ENCODE peak calls at places on chromosomes 6 and 20, in four cellular contexts. Z is CD8-positive, alpha-beta T cell; L is MCF 10A; R is retinal pigment epithelial cell. F is an unnamed sample.

GRCh38 chr6:5125152-5126006 is 40.2 kb downstream of the PPP1R3G start:
- DNase-seq in R (no peak), L (peak; percentile 81), Z (no peak), F (peak; percentile 9)

GRCh38 chr6:137764464-137764863 is 102.6 kb upstream of the TNFAIP3 start:
- DNase-seq in Z (no peak), L (peak; percentile 17), R (peak; percentile 39), F (no peak)

GRCh38 chr6:138785980-138786379 is 9.9 kb upstream of the ECT2L start:
- DNase-seq in L (no peak), Z (no peak), R (no peak), F (no peak)

GRCh38 chr6:56649053-56649769 is 6.5 kb upstream of the DST start:
- DNase-seq in L (no peak), R (no peak), Z (no peak), F (no peak)

GRCh38 chr6:148747145-148747492 is 289 bp downstream of the UST start:
- DNase-seq in L (peak; percentile 55), R (no peak), Z (peak; percentile 27), F (peak; percentile 10)

GRCh38 chr6:146470091-146470770 is 73.4 kb upstream of the RAB32 start:
- DNase-seq in R (no peak), L (peak; percentile 8), Z (no peak), F (no peak)

GRCh38 chr6:6497976-6498375 is 90.5 kb upstream of the LY86 start:
- DNase-seq in L (no peak), Z (no peak), R (no peak), F (no peak)

GRCh38 chr20:23156170-23156841 is 70.2 kb upstream of the CD93 start:
- DNase-seq in Z (no peak), L (peak; percentile 93), R (peak; percentile 54), F (no peak)

GRCh38 chr6:16367584-16367970 is 129.2 kb downstream of the GMPR start:
- DNase-seq in Z (no peak), L (no peak), R (no peak), F (no peak)

GRCh38 chr6:41442800-41443501 is 103.2 kb upstream of the FOXP4 start:
- DNase-seq in R (no peak), L (no peak), Z (peak; percentile 23), F (peak; percentile 61)

GRCh38 chr6:36727491-36728021 is 29.9 kb downstream of the RAB44 start:
- DNase-seq in L (no peak), Z (no peak), R (no peak), F (no peak)

GRCh38 chr6:47413752-47414516 is 63.7 kb upstream of the CD2AP start:
- DNase-seq in L (peak; percentile 81), R (no peak), Z (peak; percentile 27), F (no peak)

GRCh38 chr20:3874194-3874824 is 14.9 kb upstream of the PANK2 start:
- DNase-seq in R (no peak), L (no peak), Z (no peak), F (no peak)

GRCh38 chr6:49499121-49499520 is 602 bp upstream of the GLYATL3 start:
- DNase-seq in L (no peak), R (no peak), Z (no peak), F (no peak)

GRCh38 chr6:112665815-112666214 is 318.7 kb downstream of the RFPL4B start:
- DNase-seq in L (no peak), R (no peak), Z (no peak), F (no peak)

GRCh38 chr20:47999166-47999565 is 213.9 kb upstream of the SULF2 start:
- DNase-seq in Z (no peak), L (peak; percentile 38), R (no peak), F (no peak)

GRCh38 chr6:109793015-109793414 is 101.9 kb downstream of the FIG4 start:
- DNase-seq in L (peak; percentile 3), Z (no peak), R (no peak), F (no peak)

GRCh38 chr20:33910056-33910455 is 83.7 kb upstream of the RALY start:
- DNase-seq in R (no peak), L (no peak), Z (no peak), F (no peak)

GRCh38 chr20:5863040-5863811 is 87.1 kb downstream of the TRMT6 start:
- DNase-seq in R (no peak), L (peak; percentile 90), Z (no peak), F (no peak)

GRCh38 chr20:62551408-62552323 is 75.9 kb upstream of the GATA5 start:
- DNase-seq in R (no peak), Z (peak; percentile 11), L (no peak), F (no peak)

GRCh38 chr6:7108196-7108963 is 619 bp downstream of the RREB1 start:
- DNase-seq in L (peak; percentile 52), Z (peak; percentile 43), R (no peak), F (peak; percentile 39)

GRCh38 chr6:95091823-95092436 is 485.4 kb upstream of the MANEA start:
- DNase-seq in R (peak; percentile 32), Z (no peak), L (peak; percentile 54), F (no peak)

GRCh38 chr6:53928641-53929339 is 134.0 kb downstream of the LRRC1 start:
- DNase-seq in L (peak; percentile 26), R (peak; percentile 73), Z (no peak), F (no peak)

GRCh38 chr6:12576389-12576788 is 140.2 kb upstream of the PHACTR1 start:
- DNase-seq in Z (no peak), R (peak; percentile 93), L (peak; percentile 34), F (no peak)

GRCh38 chr20:18166939-18167338 is 29.3 kb downstream of the KAT14 start:
- DNase-seq in Z (no peak), R (no peak), L (no peak), F (no peak)

GRCh38 chr20:19048898-19049889 is 163.2 kb upstream of the SLC24A3 start:
- DNase-seq in L (no peak), R (no peak), Z (no peak), F (no peak)

GRCh38 chr6:89071036-89071435 is 9.5 kb upstream of the PNRC1 start:
- DNase-seq in L (no peak), Z (no peak), R (no peak), F (no peak)

GRCh38 chr6:166556871-166557322 is 29.6 kb downstream of the RAMACL start:
- DNase-seq in Z (no peak), R (peak; percentile 100), L (peak; percentile 99), F (peak; percentile 94)

GRCh38 chr6:22755605-22756004 is 186.2 kb downstream of the HDGFL1 start:
- DNase-seq in Z (no peak), R (no peak), L (no peak), F (no peak)

GRCh38 chr6:89313006-89313405 is 2.1 kb downstream of the GABRR2 start:
- DNase-seq in L (peak; percentile 83), R (peak; percentile 51), Z (no peak), F (no peak)

GRCh38 chr6:112640895-112641294 is 293.8 kb downstream of the RFPL4B start:
- DNase-seq in Z (no peak), L (no peak), R (peak; percentile 64), F (no peak)

GRCh38 chr6:117960906-117961700 is 54.0 kb downstream of the SLC35F1 start:
- DNase-seq in Z (no peak), R (peak; percentile 44), L (no peak), F (no peak)

GRCh38 chr6:12614468-12614867 is 102.1 kb upstream of the PHACTR1 start:
- DNase-seq in Z (no peak), L (no peak), R (no peak), F (no peak)

GRCh38 chr6:150129616-150130505 is 13.0 kb upstream of the PPP1R14C start:
- DNase-seq in R (no peak), L (no peak), Z (no peak), F (no peak)

GRCh38 chr6:45566882-45567281 is 189.1 kb upstream of the SUPT3H start:
- DNase-seq in Z (no peak), L (no peak), R (peak; percentile 98), F (peak; percentile 77)

GRCh38 chr6:125367036-125367782 is 65.4 kb upstream of the HDDC2 start:
- DNase-seq in L (no peak), Z (no peak), R (no peak), F (no peak)

DNA sequence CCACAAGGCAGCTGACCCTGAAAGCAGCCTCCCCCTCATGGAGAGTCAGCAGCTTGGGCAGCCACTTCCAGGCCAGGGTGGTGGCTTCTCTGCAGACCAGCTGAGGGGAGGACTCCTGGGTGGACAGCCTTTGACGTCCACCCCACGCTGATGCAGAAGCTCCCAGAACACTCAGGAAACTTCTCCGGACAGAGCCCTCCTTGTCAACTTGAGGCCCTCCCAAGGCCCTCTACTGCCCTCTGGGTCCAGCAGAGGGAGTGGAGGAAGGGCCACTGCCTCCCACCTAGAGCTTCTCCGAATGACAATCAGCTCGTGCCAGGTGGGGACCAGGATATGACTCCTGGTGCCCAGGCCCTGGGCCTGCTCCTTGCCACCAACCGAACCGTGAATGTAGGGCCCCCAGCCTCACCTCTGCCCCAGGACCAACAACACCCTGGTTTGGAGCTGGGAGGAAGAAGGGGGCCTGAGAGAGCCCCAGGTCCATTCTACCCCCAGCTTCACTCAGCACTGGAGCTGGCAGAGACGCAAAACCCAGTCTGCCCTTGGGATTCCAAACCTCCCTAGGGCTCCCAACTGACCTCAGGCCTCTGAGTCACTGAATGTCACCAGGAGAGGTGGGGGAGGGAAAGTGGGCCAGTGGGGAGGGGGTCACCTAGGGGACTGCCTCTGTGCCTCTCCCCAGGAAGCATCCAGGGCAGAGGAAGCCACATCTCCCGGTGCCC is 10.9 kb upstream of the SLC22A7 start:
- DNase-seq in R (no peak), Z (no peak), L (no peak), F (no peak)
- TF ChIP-seq CTCF in R (peak; percentile 42), Z (no peak), L (no peak), F (no peak)

GRCh38 chr6:17712573-17712972 is 5.8 kb upstream of the NUP153 start:
- DNase-seq in L (no peak), Z (no peak), R (no peak), F (no peak)

GRCh38 chr6:17719323-17720041 is 12.8 kb upstream of the NUP153 start:
- DNase-seq in L (no peak), Z (no peak), R (no peak), F (no peak)

GRCh38 chr6:17714177-17714576 is 7.5 kb upstream of the NUP153 start:
- DNase-seq in Z (no peak), L (no peak), R (no peak), F (no peak)

GRCh38 chr6:17710331-17710730 is 3.6 kb upstream of the NUP153 start:
- DNase-seq in Z (no peak), L (peak; percentile 43), R (no peak), F (no peak)

GRCh38 chr6:17714879-17715860 is 8.4 kb upstream of the NUP153 start:
- DNase-seq in R (peak; percentile 60), Z (no peak), L (peak; percentile 86), F (peak; percentile 20)
- TF ChIP-seq CTCF in R (no peak), Z (no peak), L (no peak), F (no peak)

DNA sequence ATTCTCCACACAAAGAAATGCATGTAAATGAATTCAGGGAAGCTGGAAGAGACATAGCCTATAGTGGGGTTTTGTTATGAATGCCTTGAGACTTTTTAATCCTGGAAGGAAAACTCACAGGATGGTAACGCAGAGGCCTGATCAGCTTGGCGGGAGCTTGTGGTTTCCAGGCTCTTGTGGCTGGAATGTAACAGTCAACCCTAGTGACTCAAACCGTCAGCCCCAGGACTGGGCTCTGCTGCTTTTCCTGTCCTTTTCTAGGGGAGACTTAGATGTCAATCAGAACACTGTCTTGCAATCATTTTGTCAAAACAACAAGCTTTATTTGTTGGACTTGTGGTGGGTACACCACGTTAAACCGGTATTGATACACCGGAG is 34.9 kb downstream of the KIF25 start:
- DNase-seq in R (peak; percentile 52), Z (no peak), L (peak; percentile 46), F (no peak)
- TF ChIP-seq CTCF in R (peak; percentile 55), Z (no peak), L (no peak), F (no peak)

DNA sequence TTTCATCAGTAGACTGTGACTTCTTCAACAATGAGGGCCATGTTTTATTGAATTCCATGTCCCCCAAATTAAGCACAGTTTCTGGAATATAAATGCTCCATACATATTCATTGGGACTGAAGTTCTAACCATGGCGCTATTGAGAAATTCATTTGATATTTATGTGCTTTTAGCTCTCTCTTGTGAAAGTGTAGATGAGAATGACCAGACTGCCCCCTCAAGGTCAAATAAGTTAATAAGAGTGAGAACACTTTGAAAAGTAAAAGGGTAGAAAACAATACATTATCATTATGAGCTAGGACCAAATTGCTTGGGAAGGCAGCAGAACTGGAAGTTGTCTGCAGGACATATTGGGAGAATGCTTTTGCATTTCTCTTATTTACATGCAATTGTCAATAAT is 597.9 kb downstream of the EPM2A start:
- DNase-seq in Z (no peak), L (peak; percentile 47), R (no peak), F (no peak)
- TF ChIP-seq CTCF in Z (no peak), L (peak; percentile 32), R (peak; percentile 24), F (no peak)